ENCODE peak calls at places on chromosomes 5 and 9, in ten cellular contexts. One of them, this sample, is unnamed.

GRCh38 chr9:37968228-37968672 is 64.3 kb upstream of the SLC25A51 start:
- DNase-seq in nephron progenitor cell: no peak
- DNase-seq in Caco-2: no peak
- DNase-seq in substantia nigra: no peak
- DNase-seq in lower lobe of right lung: no peak
- DNase-seq in neural progenitor cell: no peak
- DNase-seq in psoas muscle: peak; percentile 41
- DNase-seq in HTR-8/SVneo: no peak
- DNase-seq in cardiac septum: no peak
- DNase-seq in effector CD8-positive, alpha-beta T cell: no peak
- DNase-seq in this sample: no peak

GRCh38 chr5:203246-203645 is 12.0 kb downstream of the LRRC14B start:
- DNase-seq in nephron progenitor cell: no peak
- DNase-seq in Caco-2: no peak
- DNase-seq in substantia nigra: no peak
- DNase-seq in lower lobe of right lung: no peak
- DNase-seq in neural progenitor cell: no peak
- DNase-seq in psoas muscle: no peak
- DNase-seq in HTR-8/SVneo: no peak
- DNase-seq in cardiac septum: no peak
- DNase-seq in effector CD8-positive, alpha-beta T cell: no peak
- DNase-seq in this sample: no peak

GRCh38 chr5:92019376-92019990 is 636.4 kb upstream of the ARRDC3 start:
- DNase-seq in nephron progenitor cell: no peak
- DNase-seq in Caco-2: no peak
- DNase-seq in substantia nigra: no peak
- DNase-seq in lower lobe of right lung: no peak
- DNase-seq in neural progenitor cell: no peak
- DNase-seq in psoas muscle: no peak
- DNase-seq in HTR-8/SVneo: peak; percentile 21
- DNase-seq in cardiac septum: no peak
- DNase-seq in effector CD8-positive, alpha-beta T cell: no peak
- DNase-seq in this sample: no peak

GRCh38 chr9:84782228-84782866 is 112.8 kb downstream of the NTRK2 start:
- DNase-seq in nephron progenitor cell: no peak
- DNase-seq in Caco-2: no peak
- DNase-seq in substantia nigra: no peak
- DNase-seq in lower lobe of right lung: no peak
- DNase-seq in neural progenitor cell: no peak
- DNase-seq in psoas muscle: no peak
- DNase-seq in HTR-8/SVneo: no peak
- DNase-seq in cardiac septum: no peak
- DNase-seq in effector CD8-positive, alpha-beta T cell: no peak
- DNase-seq in this sample: no peak

GRCh38 chr9:70043689-70044449 is at the start of gene MAMDC2:
- DNase-seq in nephron progenitor cell: peak; percentile 61
- DNase-seq in Caco-2: no peak
- DNase-seq in substantia nigra: no peak
- DNase-seq in lower lobe of right lung: peak; percentile 53
- DNase-seq in neural progenitor cell: peak; percentile 78
- DNase-seq in psoas muscle: peak; percentile 72
- DNase-seq in HTR-8/SVneo: no peak
- DNase-seq in cardiac septum: no peak
- DNase-seq in effector CD8-positive, alpha-beta T cell: no peak
- DNase-seq in this sample: no peak

GRCh38 chr9:133425049-133425632 is 3.0 kb downstream of the ADAMTS13 start:
- DNase-seq in nephron progenitor cell: no peak
- DNase-seq in Caco-2: no peak
- DNase-seq in substantia nigra: no peak
- DNase-seq in lower lobe of right lung: no peak
- DNase-seq in neural progenitor cell: no peak
- DNase-seq in psoas muscle: no peak
- DNase-seq in HTR-8/SVneo: no peak
- DNase-seq in cardiac septum: no peak
- DNase-seq in effector CD8-positive, alpha-beta T cell: no peak
- DNase-seq in this sample: no peak

GRCh38 chr9:131654857-131655577 is 84.9 kb downstream of the RAPGEF1 start:
- DNase-seq in nephron progenitor cell: no peak
- DNase-seq in Caco-2: peak; percentile 84
- DNase-seq in substantia nigra: no peak
- DNase-seq in lower lobe of right lung: no peak
- DNase-seq in neural progenitor cell: no peak
- DNase-seq in psoas muscle: no peak
- DNase-seq in HTR-8/SVneo: no peak
- DNase-seq in cardiac septum: no peak
- DNase-seq in effector CD8-positive, alpha-beta T cell: no peak
- DNase-seq in this sample: no peak

GRCh38 chr5:159581502-159582249 is 251.4 kb upstream of the IL12B start:
- DNase-seq in nephron progenitor cell: no peak
- DNase-seq in Caco-2: no peak
- DNase-seq in substantia nigra: no peak
- DNase-seq in lower lobe of right lung: no peak
- DNase-seq in neural progenitor cell: no peak
- DNase-seq in psoas muscle: no peak
- DNase-seq in HTR-8/SVneo: peak; percentile 7
- DNase-seq in cardiac septum: no peak
- DNase-seq in effector CD8-positive, alpha-beta T cell: no peak
- DNase-seq in this sample: no peak

GRCh38 chr5:16726538-16726946 is 109.7 kb upstream of the RETREG1 start:
- DNase-seq in nephron progenitor cell: no peak
- DNase-seq in Caco-2: no peak
- DNase-seq in substantia nigra: no peak
- DNase-seq in lower lobe of right lung: no peak
- DNase-seq in neural progenitor cell: no peak
- DNase-seq in psoas muscle: no peak
- DNase-seq in HTR-8/SVneo: no peak
- DNase-seq in cardiac septum: no peak
- DNase-seq in effector CD8-positive, alpha-beta T cell: no peak
- DNase-seq in this sample: no peak

GRCh38 chr5:138458353-138458752 is 6.9 kb upstream of the EGR1 start:
- DNase-seq in nephron progenitor cell: no peak
- DNase-seq in Caco-2: no peak
- DNase-seq in substantia nigra: no peak
- DNase-seq in lower lobe of right lung: peak; percentile 20
- DNase-seq in neural progenitor cell: no peak
- DNase-seq in psoas muscle: peak; percentile 3
- DNase-seq in HTR-8/SVneo: no peak
- DNase-seq in cardiac septum: no peak
- DNase-seq in effector CD8-positive, alpha-beta T cell: no peak
- DNase-seq in this sample: no peak

GRCh38 chr5:105899726-105900125 is 1771.0 kb downstream of the EFNA5 start:
- DNase-seq in nephron progenitor cell: no peak
- DNase-seq in Caco-2: no peak
- DNase-seq in substantia nigra: no peak
- DNase-seq in lower lobe of right lung: no peak
- DNase-seq in neural progenitor cell: no peak
- DNase-seq in psoas muscle: no peak
- DNase-seq in HTR-8/SVneo: no peak
- DNase-seq in cardiac septum: no peak
- DNase-seq in effector CD8-positive, alpha-beta T cell: no peak
- DNase-seq in this sample: no peak

GRCh38 chr5:142385194-142385593 is 60.4 kb upstream of the SPRY4 start:
- DNase-seq in nephron progenitor cell: no peak
- DNase-seq in Caco-2: no peak
- DNase-seq in substantia nigra: no peak
- DNase-seq in lower lobe of right lung: no peak
- DNase-seq in neural progenitor cell: no peak
- DNase-seq in psoas muscle: no peak
- DNase-seq in HTR-8/SVneo: no peak
- DNase-seq in cardiac septum: no peak
- DNase-seq in effector CD8-positive, alpha-beta T cell: no peak
- DNase-seq in this sample: no peak

GRCh38 chr5:141916522-141916921 is 7.1 kb upstream of the DELE1 start:
- DNase-seq in nephron progenitor cell: no peak
- DNase-seq in Caco-2: no peak
- DNase-seq in substantia nigra: no peak
- DNase-seq in lower lobe of right lung: no peak
- DNase-seq in neural progenitor cell: no peak
- DNase-seq in psoas muscle: no peak
- DNase-seq in HTR-8/SVneo: no peak
- DNase-seq in cardiac septum: no peak
- DNase-seq in effector CD8-positive, alpha-beta T cell: no peak
- DNase-seq in this sample: no peak

GRCh38 chr9:120490888-120491595 is 88.9 kb downstream of the CDK5RAP2 start:
- DNase-seq in nephron progenitor cell: no peak
- DNase-seq in Caco-2: no peak
- DNase-seq in substantia nigra: no peak
- DNase-seq in lower lobe of right lung: no peak
- DNase-seq in neural progenitor cell: no peak
- DNase-seq in psoas muscle: no peak
- DNase-seq in HTR-8/SVneo: no peak
- DNase-seq in cardiac septum: no peak
- DNase-seq in effector CD8-positive, alpha-beta T cell: no peak
- DNase-seq in this sample: no peak

GRCh38 chr9:88179080-88179521 is 40.8 kb upstream of the SPATA31C2 start:
- DNase-seq in nephron progenitor cell: no peak
- DNase-seq in Caco-2: no peak
- DNase-seq in substantia nigra: no peak
- DNase-seq in lower lobe of right lung: peak; percentile 52
- DNase-seq in neural progenitor cell: no peak
- DNase-seq in psoas muscle: no peak
- DNase-seq in HTR-8/SVneo: no peak
- DNase-seq in cardiac septum: no peak
- DNase-seq in effector CD8-positive, alpha-beta T cell: no peak
- DNase-seq in this sample: no peak

GRCh38 chr9:2159521-2160417 is 144.6 kb downstream of the SMARCA2 start:
- DNase-seq in nephron progenitor cell: no peak
- DNase-seq in Caco-2: no peak
- DNase-seq in substantia nigra: no peak
- DNase-seq in lower lobe of right lung: no peak
- DNase-seq in neural progenitor cell: no peak
- DNase-seq in psoas muscle: no peak
- DNase-seq in HTR-8/SVneo: no peak
- DNase-seq in cardiac septum: no peak
- DNase-seq in effector CD8-positive, alpha-beta T cell: no peak
- DNase-seq in this sample: no peak

GRCh38 chr9:2017209-2017458 is 2.0 kb downstream of the SMARCA2 start:
- DNase-seq in nephron progenitor cell: no peak
- DNase-seq in Caco-2: no peak
- DNase-seq in substantia nigra: no peak
- DNase-seq in lower lobe of right lung: no peak
- DNase-seq in neural progenitor cell: peak; percentile 51
- DNase-seq in psoas muscle: no peak
- DNase-seq in HTR-8/SVneo: peak; percentile 3
- DNase-seq in cardiac septum: no peak
- DNase-seq in effector CD8-positive, alpha-beta T cell: no peak
- DNase-seq in this sample: no peak

GRCh38 chr5:36494756-36495637 is 111.4 kb upstream of the SLC1A3 start:
- DNase-seq in nephron progenitor cell: no peak
- DNase-seq in Caco-2: no peak
- DNase-seq in substantia nigra: peak; percentile 10
- DNase-seq in lower lobe of right lung: no peak
- DNase-seq in neural progenitor cell: no peak
- DNase-seq in psoas muscle: no peak
- DNase-seq in HTR-8/SVneo: no peak
- DNase-seq in cardiac septum: no peak
- DNase-seq in effector CD8-positive, alpha-beta T cell: no peak
- DNase-seq in this sample: no peak

GRCh38 chr5:160169326-160169725 is 50.1 kb upstream of the PWWP2A start:
- DNase-seq in nephron progenitor cell: no peak
- DNase-seq in Caco-2: no peak
- DNase-seq in substantia nigra: no peak
- DNase-seq in lower lobe of right lung: no peak
- DNase-seq in neural progenitor cell: no peak
- DNase-seq in psoas muscle: no peak
- DNase-seq in HTR-8/SVneo: peak; percentile 73
- DNase-seq in cardiac septum: no peak
- DNase-seq in effector CD8-positive, alpha-beta T cell: no peak
- DNase-seq in this sample: no peak

GRCh38 chr5:132012385-132013005 is 1.0 kb upstream of the ACSL6 start:
- DNase-seq in nephron progenitor cell: peak; percentile 92
- DNase-seq in Caco-2: peak; percentile 73
- DNase-seq in substantia nigra: no peak
- DNase-seq in lower lobe of right lung: peak; percentile 51
- DNase-seq in neural progenitor cell: peak; percentile 87
- DNase-seq in psoas muscle: peak; percentile 47
- DNase-seq in HTR-8/SVneo: peak; percentile 43
- DNase-seq in cardiac septum: peak; percentile 76
- DNase-seq in effector CD8-positive, alpha-beta T cell: no peak
- DNase-seq in this sample: no peak

GRCh38 chr9:33265211-33265885 is 499 bp downstream of the CHMP5 start:
- DNase-seq in nephron progenitor cell: peak; percentile 6
- DNase-seq in Caco-2: no peak
- DNase-seq in substantia nigra: no peak
- DNase-seq in lower lobe of right lung: no peak
- DNase-seq in neural progenitor cell: no peak
- DNase-seq in psoas muscle: no peak
- DNase-seq in HTR-8/SVneo: peak; percentile 2
- DNase-seq in cardiac septum: no peak
- DNase-seq in effector CD8-positive, alpha-beta T cell: no peak
- DNase-seq in this sample: no peak

GRCh38 chr9:138077898-138078540 is 200.4 kb downstream of the CACNA1B start:
- DNase-seq in nephron progenitor cell: no peak
- DNase-seq in Caco-2: no peak
- DNase-seq in substantia nigra: no peak
- DNase-seq in lower lobe of right lung: no peak
- DNase-seq in neural progenitor cell: no peak
- DNase-seq in psoas muscle: no peak
- DNase-seq in HTR-8/SVneo: no peak
- DNase-seq in cardiac septum: peak; percentile 54
- DNase-seq in effector CD8-positive, alpha-beta T cell: no peak
- DNase-seq in this sample: no peak

GRCh38 chr9:136146126-136147037 is 27.7 kb upstream of the TMEM250 start:
- DNase-seq in nephron progenitor cell: no peak
- DNase-seq in Caco-2: no peak
- DNase-seq in substantia nigra: no peak
- DNase-seq in lower lobe of right lung: no peak
- DNase-seq in neural progenitor cell: no peak
- DNase-seq in psoas muscle: no peak
- DNase-seq in HTR-8/SVneo: no peak
- DNase-seq in cardiac septum: no peak
- DNase-seq in effector CD8-positive, alpha-beta T cell: no peak
- DNase-seq in this sample: no peak

GRCh38 chr5:78405820-78406750 is 45.7 kb downstream of the SCAMP1 start:
- DNase-seq in nephron progenitor cell: no peak
- DNase-seq in Caco-2: no peak
- DNase-seq in substantia nigra: no peak
- DNase-seq in lower lobe of right lung: no peak
- DNase-seq in neural progenitor cell: no peak
- DNase-seq in psoas muscle: no peak
- DNase-seq in HTR-8/SVneo: peak; percentile 21
- DNase-seq in cardiac septum: no peak
- DNase-seq in effector CD8-positive, alpha-beta T cell: no peak
- DNase-seq in this sample: no peak

GRCh38 chr5:143177263-143177994 is 226.1 kb downstream of the NR3C1 start:
- DNase-seq in nephron progenitor cell: no peak
- DNase-seq in Caco-2: no peak
- DNase-seq in substantia nigra: no peak
- DNase-seq in lower lobe of right lung: no peak
- DNase-seq in neural progenitor cell: no peak
- DNase-seq in psoas muscle: no peak
- DNase-seq in HTR-8/SVneo: peak; percentile 67
- DNase-seq in cardiac septum: no peak
- DNase-seq in effector CD8-positive, alpha-beta T cell: no peak
- DNase-seq in this sample: no peak

GRCh38 chr5:73136277-73136606 is 15.9 kb downstream of the TMEM171 start:
- DNase-seq in nephron progenitor cell: no peak
- DNase-seq in Caco-2: no peak
- DNase-seq in substantia nigra: no peak
- DNase-seq in lower lobe of right lung: no peak
- DNase-seq in neural progenitor cell: no peak
- DNase-seq in psoas muscle: no peak
- DNase-seq in HTR-8/SVneo: no peak
- DNase-seq in cardiac septum: no peak
- DNase-seq in effector CD8-positive, alpha-beta T cell: no peak
- DNase-seq in this sample: no peak

GRCh38 chr5:14034991-14035390 is 90.5 kb upstream of the DNAH5 start:
- DNase-seq in nephron progenitor cell: no peak
- DNase-seq in Caco-2: no peak
- DNase-seq in substantia nigra: no peak
- DNase-seq in lower lobe of right lung: no peak
- DNase-seq in neural progenitor cell: no peak
- DNase-seq in psoas muscle: no peak
- DNase-seq in HTR-8/SVneo: no peak
- DNase-seq in cardiac septum: no peak
- DNase-seq in effector CD8-positive, alpha-beta T cell: no peak
- DNase-seq in this sample: no peak

GRCh38 chr5:153696256-153696655 is 205.8 kb downstream of the GRIA1 start:
- DNase-seq in nephron progenitor cell: no peak
- DNase-seq in Caco-2: no peak
- DNase-seq in substantia nigra: no peak
- DNase-seq in lower lobe of right lung: no peak
- DNase-seq in neural progenitor cell: no peak
- DNase-seq in psoas muscle: no peak
- DNase-seq in HTR-8/SVneo: no peak
- DNase-seq in cardiac septum: no peak
- DNase-seq in effector CD8-positive, alpha-beta T cell: no peak
- DNase-seq in this sample: no peak

This sample was measured in NCI-H1930.